ENCODE peak calls at places on chromosomes 6 and 20, in six cellular contexts. M is CD8-positive, alpha-beta T cell; F is PC-9; W is osteoblast; J is stomach; Q is left ventricle myocardium inferior. C is an unnamed sample.

GRCh38 chr6:13445005-13445743 is 42.2 kb downstream of the GFOD1 start:
- DNase-seq in Q (peak; percentile 65), M (peak; percentile 32), J (peak; percentile 68), F (no peak), W (no peak), C (no peak)

GRCh38 chr6:155381856-155382690 is 67.8 kb upstream of the TFB1M start:
- DNase-seq in J (no peak), F (no peak), W (no peak), M (no peak), Q (no peak), C (no peak)

GRCh38 chr6:141183368-141183767 is 949.4 kb upstream of the GJE1 start:
- DNase-seq in Q (no peak), J (no peak), W (no peak), F (no peak), M (no peak), C (no peak)

GRCh38 chr6:40997256-40997957 is 41.6 kb downstream of the UNC5CL start:
- DNase-seq in Q (no peak), F (peak; percentile 72), J (peak; percentile 67), M (no peak), W (no peak), C (peak; percentile 69)

GRCh38 chr6:48151142-48151541 is 40.1 kb upstream of the PTCHD4 start:
- DNase-seq in Q (no peak), F (no peak), W (peak; percentile 1), J (no peak), M (no peak), C (no peak)

GRCh38 chr20:20027284-20027683 is 10.1 kb downstream of the NAA20 start:
- DNase-seq in Q (no peak), F (no peak), W (no peak), J (no peak), M (no peak), C (no peak)

GRCh38 chr6:28838634-28839442 is 84.9 kb downstream of the TRIM27 start:
- DNase-seq in Q (peak; percentile 79), M (peak; percentile 81), F (peak; percentile 83), W (peak; percentile 93), J (peak; percentile 77), C (no peak)

GRCh38 chr6:44569931-44570385 is 182.5 kb downstream of the CDC5L start:
- DNase-seq in M (no peak), J (no peak), F (no peak), W (no peak), Q (peak; percentile 67), C (no peak)

GRCh38 chr20:49696594-49696993 is 17.1 kb downstream of the B4GALT5 start:
- DNase-seq in M (no peak), F (no peak), J (no peak), Q (no peak), W (no peak), C (no peak)

GRCh38 chr6:32519117-32519909 is 10.8 kb downstream of the HLA-DRB5 start:
- DNase-seq in F (no peak), J (no peak), M (no peak), W (no peak), Q (no peak), C (no peak)

GRCh38 chr6:116101298-116101718 is 655 bp downstream of the NT5DC1 start:
- DNase-seq in F (no peak), W (peak; percentile 75), J (no peak), Q (peak; percentile 83), M (no peak), C (no peak)

GRCh38 chr6:17393335-17394191 is at the start of gene CAP2:
- DNase-seq in M (no peak), Q (peak; percentile 68), J (peak; percentile 28), W (peak; percentile 94), F (peak; percentile 74), C (no peak)

GRCh38 chr6:41734666-41735426 is 562 bp downstream of the TFEB start:
- DNase-seq in F (peak; percentile 75), J (peak; percentile 83), Q (peak; percentile 89), W (peak; percentile 99), M (peak; percentile 68), C (no peak)

GRCh38 chr6:31814677-31815024 is 432 bp downstream of the HSPA1L start:
- DNase-seq in F (peak; percentile 94), M (peak; percentile 61), Q (peak; percentile 96), J (peak; percentile 94), W (peak; percentile 97), C (no peak)

GRCh38 chr6:2767327-2767985 is 2.3 kb downstream of the WRNIP1 start:
- DNase-seq in W (no peak), J (no peak), Q (no peak), F (no peak), M (no peak), C (no peak)

GRCh38 chr20:23442436-23442835 is 3.0 kb downstream of the CSTL1 start:
- DNase-seq in J (no peak), Q (no peak), W (no peak), M (no peak), F (no peak), C (no peak)

GRCh38 chr6:30748851-30749540 is 4.6 kb upstream of the IER3 start:
- DNase-seq in F (no peak), Q (no peak), M (no peak), J (no peak), W (no peak), C (no peak)

GRCh38 chr6:30747300-30747687 is 2.9 kb upstream of the IER3 start:
- DNase-seq in Q (no peak), W (peak; percentile 65), F (no peak), J (no peak), M (no peak), C (no peak)

GRCh38 chr6:30750379-30750668 is 6.0 kb upstream of the IER3 start:
- DNase-seq in W (peak; percentile 69), M (no peak), F (no peak), J (no peak), Q (no peak), C (no peak)

GRCh38 chr6:30748301-30748769 is 4.0 kb upstream of the IER3 start:
- DNase-seq in Q (no peak), J (peak; percentile 50), F (no peak), W (peak; percentile 70), M (no peak), C (no peak)

DNA sequence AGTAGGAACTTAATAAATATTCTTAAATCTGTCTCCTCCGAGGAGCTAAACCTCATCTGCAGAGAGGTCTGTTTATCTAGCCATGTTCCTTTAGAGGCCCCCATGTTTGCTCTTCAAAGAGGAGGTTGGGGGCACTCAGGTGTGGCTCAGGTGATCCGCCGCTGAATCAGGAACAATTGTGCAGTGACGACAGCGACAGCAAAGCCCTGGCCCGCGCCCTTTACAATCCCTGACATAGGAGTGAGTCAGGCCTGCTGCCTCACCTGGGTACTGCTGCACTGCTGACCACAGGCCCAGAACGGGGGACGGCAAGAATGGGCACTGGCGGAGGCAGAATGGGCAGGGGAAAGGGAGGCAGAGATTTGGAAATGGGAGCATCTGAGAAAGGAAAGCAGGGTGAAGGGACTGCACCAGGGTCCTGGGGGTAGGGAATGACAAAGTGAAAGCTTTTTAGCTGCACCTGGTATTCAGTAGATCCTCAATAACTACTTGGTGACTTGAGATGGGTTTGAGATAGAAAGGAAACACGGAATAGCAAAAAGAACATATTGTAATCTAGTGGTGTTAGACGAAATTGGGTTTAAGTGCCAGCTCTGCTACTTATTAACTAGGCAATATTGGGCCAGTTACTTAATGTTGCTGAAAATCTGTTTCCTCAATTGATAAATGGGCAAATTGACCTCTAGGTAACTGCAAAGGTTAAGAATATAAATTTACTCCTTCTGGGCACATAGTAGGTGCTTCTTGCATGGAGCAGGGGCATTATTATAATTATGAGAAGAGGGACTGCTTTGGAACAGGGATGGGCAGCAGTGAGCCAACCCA is 5.4 kb upstream of the IER3 start:
- DNase-seq in W (no peak), F (peak; percentile 88), M (no peak), J (peak; percentile 84), Q (no peak), C (no peak)
- H3K4me1 ChIP-seq in W (peaks cover 57% of the 10 kb centered on the region), F (peaks cover 88% of the 10 kb centered on the region), M (no peaks in the 10 kb centered on the region), J (peaks cover 81% of the 10 kb centered on the region), Q (peaks cover 52% of the 10 kb centered on the region), C (peaks cover 67% of the 10 kb centered on the region)

GRCh38 chr6:37131960-37132253 is 38.0 kb upstream of the PIM1 start:
- DNase-seq in W (no peak), Q (no peak), M (no peak), F (no peak), J (no peak), C (no peak)
- H3K9me3 ChIP-seq in W (no peaks in the 10 kb centered on the region), Q (no peaks in the 10 kb centered on the region), M (no peaks in the 10 kb centered on the region), F (no peaks in the 10 kb centered on the region), J (no peaks in the 10 kb centered on the region), C (no peaks in the 10 kb centered on the region)

DNA sequence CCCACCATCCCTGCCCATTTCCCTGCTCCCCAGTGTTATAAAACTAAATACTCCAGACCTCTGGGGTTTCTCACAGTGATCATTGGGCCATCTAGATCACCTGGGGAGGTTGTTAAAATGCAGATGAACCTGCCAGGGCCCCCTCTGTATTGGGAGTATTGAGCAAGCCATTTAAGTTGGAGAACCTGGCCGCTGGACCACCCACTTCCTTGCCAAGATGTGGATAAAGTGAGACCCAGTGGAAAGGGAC is 1.5 kb downstream of the ID1 start:
- DNase-seq in F (no peak), M (no peak), W (no peak), J (no peak), Q (no peak), C (no peak)
- H3K27ac ChIP-seq in F (peak overlapping the region; percentile 96), M (no peak overlapping the region), W (peak overlapping the region; percentile 98), J (peak overlapping the region; percentile 91), Q (peak overlapping the region; percentile 93), C (peak overlapping the region; percentile 77)

GRCh38 chr6:30093951-30094350 is 18.4 kb upstream of the RNF39 start:
- DNase-seq in J (no peak), W (no peak), F (no peak), M (no peak), Q (no peak), C (no peak)

GRCh38 chr6:30097902-30098606 is 14.8 kb downstream of the TRIM31 start:
- DNase-seq in J (peak; percentile 32), Q (no peak), M (no peak), F (peak; percentile 46), W (no peak), C (no peak)

GRCh38 chr6:30091577-30092381 is 16.2 kb upstream of the RNF39 start:
- DNase-seq in F (peak; percentile 88), M (no peak), W (peak; percentile 92), Q (no peak), J (no peak), C (no peak)

GRCh38 chr6:30096829-30097228 is 16.1 kb downstream of the TRIM31 start:
- DNase-seq in Q (no peak), J (no peak), M (no peak), W (no peak), F (no peak), C (no peak)

DNA sequence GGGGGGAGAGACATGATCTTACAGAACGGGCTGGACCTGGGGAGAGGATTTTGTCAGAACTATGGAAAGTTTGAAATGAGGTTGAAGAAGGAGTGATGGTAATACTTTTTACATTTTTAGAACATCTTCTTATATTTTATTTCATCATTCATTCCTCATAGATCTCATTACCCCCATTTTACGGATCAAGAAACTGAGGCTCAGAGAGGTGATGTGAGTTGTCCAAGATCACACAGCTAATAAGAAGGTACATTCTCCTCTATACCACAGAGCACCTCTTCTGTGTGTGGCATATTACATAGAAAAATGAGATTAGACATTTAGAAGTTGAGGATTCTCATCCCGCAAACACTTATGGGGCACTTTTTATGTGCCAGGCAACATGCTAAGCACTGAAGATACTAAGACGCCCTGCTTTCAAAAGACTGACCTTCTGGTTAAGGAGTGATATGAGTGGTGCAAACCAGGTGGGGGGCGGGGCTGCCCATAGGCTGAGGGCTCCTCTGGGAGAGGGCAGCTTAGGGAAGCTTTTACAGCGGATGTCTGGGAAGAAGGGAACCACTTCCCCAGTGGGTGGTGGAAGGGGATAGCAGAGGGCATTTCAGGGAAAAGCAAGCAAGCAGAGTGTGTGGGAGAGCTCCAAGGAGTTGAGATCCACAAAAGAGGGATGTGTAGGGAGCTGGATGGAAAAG is 17.4 kb upstream of the RNF39 start:
- DNase-seq in Q (no peak), F (no peak), W (no peak), M (no peak), J (no peak), C (no peak)
- H3K4me1 ChIP-seq in Q (peaks cover 12% of the 10 kb centered on the region), F (peaks cover 59% of the 10 kb centered on the region), W (peaks cover 21% of the 10 kb centered on the region), M (peaks cover 1% of the 10 kb centered on the region), J (peaks cover 7% of the 10 kb centered on the region), C (peaks cover 13% of the 10 kb centered on the region)

GRCh38 chr6:30287139-30287538 is 39.6 kb upstream of the TRIM39 start:
- DNase-seq in F (no peak), Q (no peak), J (no peak), M (no peak), W (no peak), C (no peak)
- H3K9me3 ChIP-seq in F (peaks cover 89% of the 10 kb centered on the region), Q (peaks cover 61% of the 10 kb centered on the region), J (peaks cover 74% of the 10 kb centered on the region), M (peaks cover 9% of the 10 kb centered on the region), W (peaks cover 20% of the 10 kb centered on the region), C (peaks cover 39% of the 10 kb centered on the region)